ENCODE peak calls at places on chromosomes 13 and 19, in nine cellular contexts. R is heart right ventricle, F is thoracic aorta, U is NB4, L is colonic mucosa, S is activated B cell treated with CpG ODN at 0.5 μM for 24 hours, Q is mammary epithelial cell, W is astrocyte of the cerebellum, X is neural crest cell. C is an unnamed sample.

GRCh38 chr19:28971011-28971410 is 241.9 kb downstream of the UQCRFS1 start:
- DNase-seq in R (no peak), F (no peak), U (no peak), L (no peak), S (no peak), Q (no peak), W (no peak), X (no peak), C (no peak)

GRCh38 chr19:9941236-9941635 is 4.9 kb upstream of the OLFM2 start:
- DNase-seq in R (no peak), F (no peak), U (no peak), L (no peak), S (no peak), Q (no peak), W (no peak), X (no peak), C (no peak)

GRCh38 chr13:66407159-66407558 is 823.0 kb downstream of the PCDH9 start:
- DNase-seq in R (no peak), F (no peak), U (no peak), L (no peak), S (no peak), Q (no peak), W (no peak), X (no peak), C (no peak)

GRCh38 chr13:104253063-104253680 is 1187.0 kb upstream of the SLC10A2 start:
- DNase-seq in R (no peak), F (no peak), U (no peak), L (no peak), S (no peak), Q (no peak), W (no peak), X (no peak), C (no peak)

GRCh38 chr13:26560456-26560855 is 3.0 kb downstream of the WASF3 start:
- DNase-seq in R (no peak), F (no peak), U (no peak), L (no peak), S (no peak), Q (no peak), W (no peak), X (no peak), C (no peak)

GRCh38 chr19:55083004-55083850 is 7.6 kb downstream of the EPS8L1 start:
- DNase-seq in R (no peak), F (no peak), U (no peak), L (no peak), S (no peak), Q (no peak), W (no peak), X (no peak), C (peak)

GRCh38 chr19:3825286-3825956 is 39.2 kb upstream of the MATK start:
- DNase-seq in R (no peak), F (no peak), U (no peak), L (no peak), S (no peak), Q (no peak), W (no peak), X (no peak), C (no peak)

GRCh38 chr13:66689037-66689619 is 541.0 kb downstream of the PCDH9 start:
- DNase-seq in R (no peak), F (no peak), U (no peak), L (no peak), S (no peak), Q (no peak), W (no peak), X (no peak), C (no peak)

GRCh38 chr19:28009696-28010095 is 1203.3 kb downstream of the UQCRFS1 start:
- DNase-seq in R (no peak), F (no peak), U (no peak), L (no peak), S (no peak), Q (no peak), W (peak), X (no peak), C (no peak)

GRCh38 chr19:15463865-15464371 is 426 bp downstream of the RASAL3 start:
- DNase-seq in R (no peak), F (no peak), U (peak), L (peak), S (peak), Q (no peak), W (no peak), X (no peak), C (no peak)

GRCh38 chr19:45402469-45403070 is 2.3 kb downstream of the PPP1R13L start:
- DNase-seq in R (peak), F (no peak), U (peak), L (peak), S (peak), Q (peak), W (no peak), X (peak), C (peak)
- TF ChIP-seq CTCF in R (no peak), F (peak), U (no peak), L (peak), S (no peak), Q (peak), W (no peak), X (peak), C (peak)

DNA sequence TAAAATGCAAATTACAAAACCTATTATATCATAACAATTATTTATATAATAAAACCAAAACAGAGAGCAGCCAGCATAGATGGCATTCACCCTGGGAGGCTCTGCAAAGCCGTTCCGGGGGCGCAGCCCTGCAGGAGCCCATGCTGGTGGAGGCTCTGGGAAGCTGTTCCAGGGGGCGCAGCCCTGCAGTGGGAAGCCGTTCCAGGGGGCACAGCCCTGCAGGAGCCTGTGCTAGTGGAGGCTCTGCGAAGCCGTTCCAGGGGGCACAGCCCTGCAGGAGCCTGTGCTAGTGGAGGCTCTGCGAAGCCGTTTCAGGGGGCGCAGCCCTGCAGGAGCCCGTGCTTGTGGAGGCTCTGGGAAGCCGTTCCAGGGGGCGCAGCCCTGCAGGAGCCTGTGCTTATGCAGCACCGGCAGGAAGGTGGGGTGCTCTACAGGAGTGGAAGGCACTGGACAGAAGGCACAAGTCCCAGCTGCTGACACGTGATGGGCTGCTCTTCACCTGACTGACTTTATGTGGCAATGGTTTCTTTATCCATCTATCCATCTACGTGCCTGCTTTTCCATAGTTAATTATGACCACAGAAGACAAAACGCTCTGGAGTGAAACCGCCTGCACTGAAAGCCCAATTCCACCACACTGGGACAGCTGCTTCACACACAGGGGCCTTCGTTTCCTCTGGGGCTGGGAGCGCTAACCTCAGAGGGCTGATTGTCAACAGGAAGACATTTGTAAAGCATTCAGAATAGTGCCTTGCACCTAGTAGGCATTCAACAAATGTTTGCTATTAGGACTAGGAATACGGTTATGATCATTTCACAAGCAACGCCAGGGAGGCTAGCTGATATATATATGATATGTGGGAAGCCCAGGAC is 23.7 kb downstream of the PCID2 start:
- DNase-seq in R (no peak), F (no peak), U (no peak), L (no peak), S (no peak), Q (no peak), W (no peak), X (no peak), C (no peak)
- TF ChIP-seq CTCF in R (no peak), F (no peak), U (no peak), L (no peak), S (no peak), Q (no peak), W (no peak), X (no peak), C (no peak)

DNA sequence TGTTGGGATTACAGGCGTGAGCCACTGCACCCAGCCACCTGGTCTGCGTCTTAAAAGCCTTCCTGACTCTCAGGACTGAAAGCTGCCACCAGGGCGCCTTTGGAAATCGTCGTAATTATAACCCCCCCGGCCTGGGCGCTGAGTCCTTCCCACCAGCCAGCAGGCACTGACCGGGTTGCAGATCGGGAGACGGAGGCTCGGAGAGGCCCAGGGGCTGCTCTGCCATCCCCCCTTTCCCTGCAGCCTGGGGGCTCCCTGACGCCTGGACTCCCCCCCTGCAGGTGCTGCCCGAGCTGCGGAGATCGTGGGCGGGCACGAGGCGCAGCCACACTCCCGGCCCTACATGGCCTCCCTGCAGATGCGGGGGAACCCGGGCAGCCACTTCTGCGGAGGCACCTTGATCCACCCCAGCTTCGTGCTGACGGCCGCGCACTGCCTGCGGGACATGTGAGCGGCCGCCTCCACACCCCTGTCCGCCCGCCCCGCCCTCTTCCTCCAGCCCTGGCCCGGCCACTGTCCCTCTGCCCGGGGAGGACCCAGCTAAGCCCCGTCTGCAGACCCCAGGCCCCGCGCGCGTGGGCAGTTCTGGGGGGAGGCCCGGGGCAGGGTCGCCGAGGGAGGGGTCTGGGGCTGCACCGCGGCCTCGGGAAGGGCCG is 2.5 kb downstream of the PRTN3 start:
- DNase-seq in R (peak), F (no peak), U (peak), L (no peak), S (no peak), Q (no peak), W (no peak), X (no peak), C (peak)
- TF ChIP-seq CTCF in R (no peak), F (no peak), U (no peak), L (no peak), S (no peak), Q (peak), W (no peak), X (peak), C (no peak)

GRCh38 chr13:60066206-60066605 is 97.5 kb downstream of the DIAPH3 start:
- DNase-seq in R (no peak), F (no peak), U (no peak), L (no peak), S (no peak), Q (no peak), W (no peak), X (no peak), C (no peak)
- TF ChIP-seq CTCF in R (no peak), F (no peak), U (no peak), L (no peak), S (no peak), Q (no peak), W (no peak), X (no peak), C (no peak)

GRCh38 chr13:88617176-88617575 is 946.0 kb downstream of the SLITRK5 start:
- DNase-seq in R (no peak), F (no peak), U (no peak), L (no peak), S (no peak), Q (no peak), W (no peak), X (no peak), C (no peak)
- TF ChIP-seq CTCF in R (no peak), F (no peak), U (no peak), L (no peak), S (no peak), Q (no peak), W (no peak), X (no peak), C (no peak)

DNA sequence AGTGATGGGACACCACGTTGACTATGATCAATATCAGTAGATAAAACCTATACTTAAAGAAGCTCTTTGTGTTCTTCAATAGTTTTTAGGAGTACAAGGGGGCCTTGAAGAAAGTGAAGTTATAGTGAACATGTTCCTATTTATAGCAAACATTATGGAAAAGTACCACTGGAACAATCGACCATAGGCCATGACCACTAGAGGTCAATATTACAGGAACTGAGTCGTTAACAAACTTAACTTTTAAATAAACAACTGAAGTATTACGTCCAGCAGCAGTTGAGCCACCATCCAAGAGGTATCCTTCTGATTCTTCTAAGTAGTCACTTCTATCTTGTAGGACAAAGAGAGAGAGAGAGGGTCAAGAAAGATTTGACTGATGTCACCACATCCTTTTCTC is 391.0 kb upstream of the SLITRK5 start:
- DNase-seq in R (no peak), F (no peak), U (peak), L (no peak), S (no peak), Q (no peak), W (no peak), X (no peak), C (no peak)
- TF ChIP-seq CTCF in R (no peak), F (no peak), U (peak), L (no peak), S (no peak), Q (peak), W (no peak), X (peak), C (no peak)

DNA sequence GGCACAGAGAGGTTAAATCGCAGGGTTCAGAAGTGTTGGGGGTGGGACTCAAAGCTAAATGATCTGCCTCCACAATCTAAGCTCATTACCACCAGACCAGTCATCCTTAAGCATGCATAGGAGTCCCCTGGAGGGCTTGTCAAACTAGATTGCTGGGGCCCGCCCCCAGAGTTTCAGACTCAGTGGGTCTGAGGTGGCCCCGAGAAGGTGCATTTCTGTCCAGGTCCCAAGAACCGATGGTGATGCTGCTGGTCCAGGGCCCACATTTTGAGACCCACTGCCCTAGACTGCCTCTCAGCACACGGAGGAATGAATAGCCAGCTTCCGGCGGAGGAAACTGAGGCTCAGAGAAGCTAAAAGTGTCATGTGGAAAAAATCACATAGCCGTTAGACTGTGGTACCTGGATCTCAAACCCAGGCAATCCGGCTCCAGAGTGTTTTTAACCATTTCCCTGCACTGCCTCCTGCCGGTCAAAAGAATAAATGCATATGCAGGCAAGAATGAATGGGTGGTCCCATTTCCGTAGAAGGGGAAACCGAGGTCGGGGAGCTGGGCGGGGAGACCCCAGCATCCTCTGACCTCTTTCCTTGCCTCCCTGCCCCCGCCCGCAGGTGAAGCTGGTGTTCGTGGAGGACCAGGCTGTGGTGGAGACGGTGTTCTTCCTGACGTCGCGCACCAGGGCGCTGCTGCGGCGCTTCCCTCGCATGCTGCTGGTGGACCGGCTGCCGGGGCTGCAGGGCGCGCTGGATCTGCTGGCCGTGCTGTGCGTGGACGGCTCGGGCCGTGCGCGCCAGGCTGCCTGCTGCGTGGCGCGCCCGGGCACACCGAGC is 23.8 kb downstream of the ZSWIM9 start:
- DNase-seq in R (no peak), F (no peak), U (peak), L (no peak), S (no peak), Q (no peak), W (no peak), X (peak), C (peak)
- TF ChIP-seq CTCF in R (no peak), F (peak), U (peak), L (peak), S (no peak), Q (peak), W (peak), X (peak), C (peak)